ENCODE peak calls at places on chromosomes 3 and 15, in six cellular contexts. A is AG08396, Y is caudate nucleus, K is lower lobe of right lung, E is bronchial epithelial cell, V is HTR-8/SVneo. B is an unnamed sample.

GRCh38 chr3:129602730-129603560 is 3.5 kb downstream of the PLXND1 start:
- DNase-seq in A (peak), Y (no peak), K (peak), E (no peak), V (peak), B (no peak)

GRCh38 chr3:132038198-132038825 is 3.5 kb upstream of the CPNE4 start:
- DNase-seq in A (peak), Y (no peak), K (no peak), E (peak), V (no peak), B (no peak)

GRCh38 chr3:143712522-143712921 is 135.7 kb downstream of the SLC9A9 start:
- DNase-seq in A (no peak), Y (no peak), K (no peak), E (no peak), V (no peak), B (no peak)

GRCh38 chr3:195114026-195114425 is 156.9 kb downstream of the XXYLT1 start:
- DNase-seq in A (no peak), Y (peak), K (no peak), E (no peak), V (no peak), B (no peak)

GRCh38 chr15:91896656-91897055 is 43.1 kb downstream of the SLCO3A1 start:
- DNase-seq in A (no peak), Y (no peak), K (no peak), E (peak), V (no peak), B (no peak)

GRCh38 chr15:90184119-90184785 is 16.9 kb upstream of the SEMA4B start:
- DNase-seq in A (peak), Y (peak), K (peak), E (peak), V (no peak), B (no peak)

GRCh38 chr15:39215006-39215405 is 365.9 kb upstream of the THBS1 start:
- DNase-seq in A (no peak), Y (no peak), K (no peak), E (no peak), V (no peak), B (no peak)

GRCh38 chr15:40354408-40355171 is 3.4 kb upstream of the DISP2 start:
- DNase-seq in A (peak), Y (peak), K (no peak), E (no peak), V (peak), B (peak)

GRCh38 chr3:188279696-188280398 is 125.9 kb downstream of the LPP start:
- DNase-seq in A (no peak), Y (no peak), K (no peak), E (no peak), V (no peak), B (no peak)

GRCh38 chr3:129608087-129608935 is 1.8 kb upstream of the PLXND1 start:
- DNase-seq in A (no peak), Y (no peak), K (no peak), E (no peak), V (no peak), B (no peak)

GRCh38 chr3:115245899-115246298 is 98.8 kb upstream of the ZBTB20 start:
- DNase-seq in A (no peak), Y (no peak), K (no peak), E (peak), V (no peak), B (no peak)

GRCh38 chr3:158802399-158803023 is 657 bp downstream of the MFSD1 start:
- DNase-seq in A (no peak), Y (no peak), K (peak), E (no peak), V (no peak), B (no peak)

GRCh38 chr15:77836116-77836798 is 203.5 kb upstream of the LINGO1 start:
- DNase-seq in A (peak), Y (no peak), K (no peak), E (peak), V (peak), B (no peak)